ENCODE peak calls at places on chromosomes 7 and 10, in eight cellular contexts. R is suprapubic skin, M is esophagus squamous epithelium, S is heart left ventricle, B is heart right ventricle, I is adrenal gland, A is esophagus muscularis mucosa, E is fibroblast of lung. Z is an unnamed sample.

GRCh38 chr10:88473989-88474883 is 108.9 kb downstream of the RNLS start:
- DNase-seq in R (no peak), M (no peak), S (no peak), B (no peak), I (no peak), A (no peak), E (peak; percentile 27), Z (no peak)

GRCh38 chr7:31073486-31074383 is 21.6 kb downstream of the ADCYAP1R1 start:
- DNase-seq in R (no peak), M (no peak), S (peak; percentile 41), B (no peak), I (no peak), A (no peak), E (peak; percentile 31), Z (peak; percentile 20)

GRCh38 chr10:57776688-57777432 is 490.8 kb downstream of the IPMK start:
- DNase-seq in R (no peak), M (no peak), S (no peak), B (no peak), I (no peak), A (no peak), E (no peak), Z (no peak)

GRCh38 chr10:33289776-33290175 is 44.7 kb downstream of the NRP1 start:
- DNase-seq in R (no peak), M (no peak), S (no peak), B (no peak), I (no peak), A (no peak), E (no peak), Z (no peak)

GRCh38 chr10:16381083-16381482 is 55.7 kb upstream of the PTER start:
- DNase-seq in R (no peak), M (no peak), S (no peak), B (no peak), I (no peak), A (no peak), E (peak; percentile 1), Z (peak; percentile 76)

GRCh38 chr10:35896011-35896410 is 253.9 kb upstream of the FZD8 start:
- DNase-seq in R (no peak), M (no peak), S (no peak), B (no peak), I (no peak), A (no peak), E (peak; percentile 77), Z (no peak)

GRCh38 chr7:157477550-157478212 is 140.9 kb downstream of the DNAJB6 start:
- DNase-seq in R (peak; percentile 67), M (no peak), S (peak; percentile 34), B (no peak), I (no peak), A (no peak), E (no peak), Z (no peak)

GRCh38 chr10:5973069-5973468 is 4.3 kb downstream of the IL15RA start:
- DNase-seq in R (no peak), M (no peak), S (no peak), B (no peak), I (no peak), A (no peak), E (no peak), Z (no peak)

GRCh38 chr10:76523215-76523614 is 1091.8 kb downstream of the LRMDA start:
- DNase-seq in R (no peak), M (no peak), S (no peak), B (no peak), I (peak; percentile 28), A (no peak), E (peak; percentile 50), Z (no peak)

GRCh38 chr7:29443552-29443951 is 120.1 kb upstream of the PRR15 start:
- DNase-seq in R (no peak), M (no peak), S (no peak), B (no peak), I (no peak), A (no peak), E (no peak), Z (no peak)

GRCh38 chr10:75395171-75395954 is 6.2 kb downstream of the ZNF503 start:
- DNase-seq in R (no peak), M (no peak), S (peak; percentile 82), B (peak; percentile 71), I (peak; percentile 29), A (no peak), E (peak; percentile 42), Z (peak; percentile 93)

GRCh38 chr10:91549296-91549695 is 83.6 kb downstream of the PPP1R3C start:
- DNase-seq in R (no peak), M (no peak), S (no peak), B (no peak), I (no peak), A (no peak), E (peak; percentile 8), Z (peak; percentile 41)

GRCh38 chr10:624605-625334 is 64.7 kb downstream of the DIP2C start:
- DNase-seq in R (no peak), M (no peak), S (peak; percentile 87), B (peak; percentile 72), I (peak; percentile 87), A (no peak), E (peak; percentile 91), Z (no peak)

GRCh38 chr10:118816471-118817168 is 61.9 kb upstream of the CACUL1 start:
- DNase-seq in R (no peak), M (no peak), S (no peak), B (no peak), I (no peak), A (no peak), E (no peak), Z (no peak)

GRCh38 chr10:24851595-24851994 is 100.8 kb downstream of the PRTFDC1 start:
- DNase-seq in R (no peak), M (no peak), S (no peak), B (no peak), I (no peak), A (no peak), E (peak; percentile 91), Z (no peak)

GRCh38 chr7:157722137-157723060 is 385.6 kb downstream of the DNAJB6 start:
- DNase-seq in R (no peak), M (no peak), S (peak; percentile 58), B (no peak), I (no peak), A (no peak), E (no peak), Z (no peak)

GRCh38 chr10:74282151-74282852 is 131.3 kb downstream of the ADK start:
- DNase-seq in R (no peak), M (no peak), S (no peak), B (no peak), I (no peak), A (no peak), E (peak; percentile 40), Z (peak; percentile 89)

GRCh38 chr10:8133146-8133545 is 78.7 kb downstream of the GATA3 start:
- DNase-seq in R (no peak), M (no peak), S (no peak), B (no peak), I (no peak), A (no peak), E (peak; percentile 56), Z (no peak)
- H3K4me1 ChIP-seq in R (no peaks in the 10 kb centered on the region), M (no peaks in the 10 kb centered on the region), S (no peaks in the 10 kb centered on the region), B (no peaks in the 10 kb centered on the region), I (no peaks in the 10 kb centered on the region), A (no peaks in the 10 kb centered on the region), E (no peaks in the 10 kb centered on the region), Z (peaks cover 14% of the 10 kb centered on the region)

DNA sequence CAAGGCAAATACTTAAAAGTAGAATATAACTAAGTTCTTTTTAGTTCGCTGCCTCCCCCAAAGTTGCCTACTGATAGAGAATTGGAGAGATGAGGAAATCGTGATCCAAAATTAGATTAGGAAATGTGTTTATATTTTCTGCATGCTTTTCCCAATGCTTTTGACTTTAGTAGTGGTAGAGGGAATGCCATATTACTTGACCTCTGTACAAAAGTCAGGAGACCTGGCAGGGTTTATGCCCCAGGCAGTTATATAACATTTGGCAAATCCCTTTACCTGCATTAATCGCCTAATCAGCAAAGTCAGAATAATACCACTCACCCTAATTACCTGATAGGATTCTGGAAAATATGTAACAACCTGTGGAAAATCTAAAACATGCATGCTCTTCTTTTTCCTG is 142.9 kb downstream of the ANKRD30A start:
- DNase-seq in R (no peak), M (no peak), S (no peak), B (no peak), I (no peak), A (no peak), E (no peak), Z (no peak)
- TF ChIP-seq CTCF in R (no peak), M (no peak), S (no peak), B (no peak), I (no peak), A (no peak), E (no peak), Z (no peak)

GRCh38 chr10:79280956-79281355 is 66.3 kb upstream of the PPIF start:
- DNase-seq in R (no peak), M (no peak), S (no peak), B (no peak), I (no peak), A (no peak), E (no peak), Z (no peak)

GRCh38 chr10:79285315-79286185 is 61.7 kb upstream of the PPIF start:
- DNase-seq in R (no peak), M (no peak), S (no peak), B (no peak), I (no peak), A (no peak), E (no peak), Z (no peak)

GRCh38 chr10:79282388-79282787 is 64.9 kb upstream of the PPIF start:
- DNase-seq in R (no peak), M (no peak), S (no peak), B (no peak), I (no peak), A (no peak), E (no peak), Z (no peak)

GRCh38 chr10:79286318-79286951 is 60.8 kb upstream of the PPIF start:
- DNase-seq in R (no peak), M (peak; percentile 77), S (peak; percentile 91), B (peak; percentile 78), I (peak; percentile 75), A (peak; percentile 94), E (peak; percentile 35), Z (no peak)

GRCh38 chr10:79284158-79284871 is 63.0 kb upstream of the PPIF start:
- DNase-seq in R (no peak), M (no peak), S (no peak), B (no peak), I (no peak), A (no peak), E (no peak), Z (peak; percentile 43)
- H3K4me1 ChIP-seq in R (peaks cover 53% of the 10 kb centered on the region), M (peaks cover 31% of the 10 kb centered on the region), S (peaks cover 46% of the 10 kb centered on the region), B (peaks cover 29% of the 10 kb centered on the region), I (peaks cover 9% of the 10 kb centered on the region), A (peaks cover 49% of the 10 kb centered on the region), E (peaks cover 3% of the 10 kb centered on the region), Z (peaks cover 6% of the 10 kb centered on the region)

GRCh38 chr10:51896849-51897248 is 197.5 kb upstream of the CSTF2T start:
- DNase-seq in R (no peak), M (no peak), S (no peak), B (no peak), I (no peak), A (no peak), E (peak; percentile 36), Z (no peak)

GRCh38 chr10:51895209-51895608 is 195.8 kb upstream of the CSTF2T start:
- DNase-seq in R (peak; percentile 83), M (no peak), S (peak; percentile 54), B (peak; percentile 25), I (peak; percentile 82), A (peak; percentile 93), E (peak; percentile 54), Z (no peak)

GRCh38 chr10:51894752-51895151 is 195.4 kb upstream of the CSTF2T start:
- DNase-seq in R (no peak), M (no peak), S (no peak), B (no peak), I (no peak), A (no peak), E (peak; percentile 48), Z (no peak)

GRCh38 chr10:51892313-51892712 is 192.9 kb upstream of the CSTF2T start:
- DNase-seq in R (no peak), M (no peak), S (no peak), B (no peak), I (no peak), A (no peak), E (no peak), Z (no peak)

GRCh38 chr10:51892965-51893658 is 193.7 kb upstream of the CSTF2T start:
- DNase-seq in R (no peak), M (no peak), S (no peak), B (no peak), I (no peak), A (no peak), E (no peak), Z (peak; percentile 85)
- TF ChIP-seq CTCF in R (no peak), M (no peak), S (peak; percentile 14), B (no peak), I (peak; percentile 26), A (no peak), E (peak; percentile 37), Z (peak; percentile 98)